ENCODE peak calls at places on chromosomes 11 and 22, in six cellular contexts. One of them, this sample, is unnamed.

GRCh38 chr11:69287968-69288882 is 5.7 kb upstream of the MYEOV start:
- DNase-seq in neural progenitor cell: no peak
- DNase-seq in fibroblast of lung: no peak
- DNase-seq in sigmoid colon: no peak
- DNase-seq in coronary artery: no peak
- DNase-seq in PC-9: peak; percentile 98
- DNase-seq in this sample: peak; percentile 98

GRCh38 chr11:84106560-84106959 is 820.4 kb upstream of the CCDC90B start:
- DNase-seq in neural progenitor cell: no peak
- DNase-seq in fibroblast of lung: no peak
- DNase-seq in sigmoid colon: no peak
- DNase-seq in coronary artery: no peak
- DNase-seq in PC-9: no peak
- DNase-seq in this sample: no peak

GRCh38 chr22:23038902-23039301 is 31.4 kb upstream of the GNAZ start:
- DNase-seq in neural progenitor cell: no peak
- DNase-seq in fibroblast of lung: no peak
- DNase-seq in sigmoid colon: no peak
- DNase-seq in coronary artery: no peak
- DNase-seq in PC-9: no peak
- DNase-seq in this sample: no peak

GRCh38 chr11:122172352-122173073 is 56.5 kb upstream of the BLID start:
- DNase-seq in neural progenitor cell: no peak
- DNase-seq in fibroblast of lung: peak; percentile 55
- DNase-seq in sigmoid colon: no peak
- DNase-seq in coronary artery: no peak
- DNase-seq in PC-9: no peak
- DNase-seq in this sample: no peak

GRCh38 chr11:113363406-113363805 is 24.2 kb upstream of the ANKK1 start:
- DNase-seq in neural progenitor cell: no peak
- DNase-seq in fibroblast of lung: no peak
- DNase-seq in sigmoid colon: no peak
- DNase-seq in coronary artery: no peak
- DNase-seq in PC-9: no peak
- DNase-seq in this sample: no peak

GRCh38 chr22:27718186-27719032 is 83.1 kb downstream of the MN1 start:
- DNase-seq in neural progenitor cell: no peak
- DNase-seq in fibroblast of lung: peak; percentile 86
- DNase-seq in sigmoid colon: peak; percentile 92
- DNase-seq in coronary artery: peak; percentile 92
- DNase-seq in PC-9: peak; percentile 87
- DNase-seq in this sample: peak; percentile 68

GRCh38 chr22:43257549-43257948 is 70.6 kb upstream of the TTLL12 start:
- DNase-seq in neural progenitor cell: no peak
- DNase-seq in fibroblast of lung: no peak
- DNase-seq in sigmoid colon: no peak
- DNase-seq in coronary artery: no peak
- DNase-seq in PC-9: no peak
- DNase-seq in this sample: no peak

GRCh38 chr11:78417888-78418583 is 416 bp upstream of the GAB2 start:
- DNase-seq in neural progenitor cell: peak; percentile 94
- DNase-seq in fibroblast of lung: peak; percentile 69
- DNase-seq in sigmoid colon: peak; percentile 89
- DNase-seq in coronary artery: peak; percentile 88
- DNase-seq in PC-9: peak; percentile 63
- DNase-seq in this sample: peak; percentile 98

GRCh38 chr11:57160665-57161064 is 21.1 kb upstream of the LRRC55 start:
- DNase-seq in neural progenitor cell: no peak
- DNase-seq in fibroblast of lung: no peak
- DNase-seq in sigmoid colon: no peak
- DNase-seq in coronary artery: no peak
- DNase-seq in PC-9: no peak
- DNase-seq in this sample: no peak

GRCh38 chr11:19370100-19370861 is 129.5 kb upstream of the E2F8 start:
- DNase-seq in neural progenitor cell: no peak
- DNase-seq in fibroblast of lung: peak; percentile 67
- DNase-seq in sigmoid colon: peak; percentile 86
- DNase-seq in coronary artery: peak; percentile 72
- DNase-seq in PC-9: peak; percentile 100
- DNase-seq in this sample: peak; percentile 64

GRCh38 chr22:25113316-25113721 is 86.3 kb upstream of the CRYBB3 start:
- DNase-seq in neural progenitor cell: no peak
- DNase-seq in fibroblast of lung: no peak
- DNase-seq in sigmoid colon: no peak
- DNase-seq in coronary artery: no peak
- DNase-seq in PC-9: no peak
- DNase-seq in this sample: no peak

GRCh38 chr22:41768420-41768819 is 32.1 kb upstream of the CCDC134 start:
- DNase-seq in neural progenitor cell: no peak
- DNase-seq in fibroblast of lung: no peak
- DNase-seq in sigmoid colon: no peak
- DNase-seq in coronary artery: no peak
- DNase-seq in PC-9: peak; percentile 92
- DNase-seq in this sample: no peak

GRCh38 chr11:111334495-111335123 is 36.3 kb downstream of the POU2AF3 start:
- DNase-seq in neural progenitor cell: no peak
- DNase-seq in fibroblast of lung: no peak
- DNase-seq in sigmoid colon: no peak
- DNase-seq in coronary artery: no peak
- DNase-seq in PC-9: peak; percentile 84
- DNase-seq in this sample: peak; percentile 95

GRCh38 chr11:69638941-69639681 is 1.8 kb upstream of the CCND1 start:
- DNase-seq in neural progenitor cell: peak; percentile 98
- DNase-seq in fibroblast of lung: peak; percentile 97
- DNase-seq in sigmoid colon: peak; percentile 91
- DNase-seq in coronary artery: peak; percentile 96
- DNase-seq in PC-9: peak; percentile 95
- DNase-seq in this sample: peak; percentile 99

GRCh38 chr11:101567086-101567485 is 16.7 kb downstream of the TRPC6 start:
- DNase-seq in neural progenitor cell: peak; percentile 69
- DNase-seq in fibroblast of lung: no peak
- DNase-seq in sigmoid colon: no peak
- DNase-seq in coronary artery: no peak
- DNase-seq in PC-9: no peak
- DNase-seq in this sample: no peak

GRCh38 chr11:101563166-101563565 is 20.6 kb downstream of the TRPC6 start:
- DNase-seq in neural progenitor cell: no peak
- DNase-seq in fibroblast of lung: no peak
- DNase-seq in sigmoid colon: no peak
- DNase-seq in coronary artery: no peak
- DNase-seq in PC-9: no peak
- DNase-seq in this sample: no peak

DNA sequence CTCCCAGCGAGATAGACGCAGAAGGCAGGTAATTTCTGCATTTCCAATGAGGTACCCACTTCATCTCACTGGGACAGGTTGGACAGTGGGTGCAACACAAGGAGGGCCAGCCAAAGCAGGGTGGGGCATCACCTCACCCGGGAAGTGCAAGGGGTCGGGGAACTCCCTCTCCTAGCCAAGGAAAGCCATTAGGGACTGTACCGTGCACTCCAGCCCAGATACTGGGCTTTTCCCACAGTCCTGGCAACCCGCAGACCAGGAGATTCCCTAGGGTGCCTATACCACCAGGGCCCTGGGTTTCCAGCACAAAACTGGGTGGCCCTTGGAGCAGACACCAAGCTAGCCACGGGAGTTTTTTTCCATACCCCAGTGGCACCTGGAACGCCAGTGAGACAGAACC is 17.2 kb downstream of the TRPC6 start:
- DNase-seq in neural progenitor cell: no peak
- DNase-seq in fibroblast of lung: no peak
- DNase-seq in sigmoid colon: no peak
- DNase-seq in coronary artery: no peak
- DNase-seq in PC-9: no peak
- DNase-seq in this sample: no peak
- H3K4me3 ChIP-seq in neural progenitor cell: no peak overlapping the region
- H3K4me3 ChIP-seq in fibroblast of lung: no peak overlapping the region
- H3K4me3 ChIP-seq in sigmoid colon: no peak overlapping the region
- H3K4me3 ChIP-seq in coronary artery: no peak overlapping the region
- H3K4me3 ChIP-seq in PC-9: no peak overlapping the region
- H3K4me3 ChIP-seq in this sample: no peak overlapping the region

GRCh38 chr11:33899383-33900037 is 7.6 kb upstream of the LMO2 start:
- DNase-seq in neural progenitor cell: peak; percentile 29
- DNase-seq in fibroblast of lung: peak; percentile 79
- DNase-seq in sigmoid colon: peak; percentile 92
- DNase-seq in coronary artery: peak; percentile 83
- DNase-seq in PC-9: no peak
- DNase-seq in this sample: no peak

GRCh38 chr11:33897761-33898403 is 6.0 kb upstream of the LMO2 start:
- DNase-seq in neural progenitor cell: no peak
- DNase-seq in fibroblast of lung: no peak
- DNase-seq in sigmoid colon: no peak
- DNase-seq in coronary artery: no peak
- DNase-seq in PC-9: no peak
- DNase-seq in this sample: no peak

GRCh38 chr11:33895752-33896137 is 3.9 kb upstream of the LMO2 start:
- DNase-seq in neural progenitor cell: peak; percentile 21
- DNase-seq in fibroblast of lung: no peak
- DNase-seq in sigmoid colon: no peak
- DNase-seq in coronary artery: no peak
- DNase-seq in PC-9: no peak
- DNase-seq in this sample: no peak

GRCh38 chr11:33900159-33900855 is 8.4 kb upstream of the LMO2 start:
- DNase-seq in neural progenitor cell: no peak
- DNase-seq in fibroblast of lung: no peak
- DNase-seq in sigmoid colon: no peak
- DNase-seq in coronary artery: no peak
- DNase-seq in PC-9: no peak
- DNase-seq in this sample: no peak

GRCh38 chr11:33898957-33899356 is 7.1 kb upstream of the LMO2 start:
- DNase-seq in neural progenitor cell: no peak
- DNase-seq in fibroblast of lung: no peak
- DNase-seq in sigmoid colon: no peak
- DNase-seq in coronary artery: no peak
- DNase-seq in PC-9: no peak
- DNase-seq in this sample: no peak
- H3K4me3 ChIP-seq in neural progenitor cell: no peak overlapping the region
- H3K4me3 ChIP-seq in fibroblast of lung: no peak overlapping the region
- H3K4me3 ChIP-seq in sigmoid colon: no peak overlapping the region
- H3K4me3 ChIP-seq in coronary artery: no peak overlapping the region
- H3K4me3 ChIP-seq in PC-9: no peak overlapping the region
- H3K4me3 ChIP-seq in this sample: no peak overlapping the region

GRCh38 chr11:77147668-77148321 is 19.7 kb downstream of the MYO7A start:
- DNase-seq in neural progenitor cell: peak; percentile 89
- DNase-seq in fibroblast of lung: peak; percentile 28
- DNase-seq in sigmoid colon: no peak
- DNase-seq in coronary artery: no peak
- DNase-seq in PC-9: no peak
- DNase-seq in this sample: no peak
- H3K4me3 ChIP-seq in neural progenitor cell: peak overlapping the region; percentile 36
- H3K4me3 ChIP-seq in fibroblast of lung: peak overlapping the region; percentile 28
- H3K4me3 ChIP-seq in sigmoid colon: peak overlapping the region; percentile 11
- H3K4me3 ChIP-seq in coronary artery: peak overlapping the region; percentile 43
- H3K4me3 ChIP-seq in PC-9: no peak overlapping the region
- H3K4me3 ChIP-seq in this sample: no peak overlapping the region

DNA sequence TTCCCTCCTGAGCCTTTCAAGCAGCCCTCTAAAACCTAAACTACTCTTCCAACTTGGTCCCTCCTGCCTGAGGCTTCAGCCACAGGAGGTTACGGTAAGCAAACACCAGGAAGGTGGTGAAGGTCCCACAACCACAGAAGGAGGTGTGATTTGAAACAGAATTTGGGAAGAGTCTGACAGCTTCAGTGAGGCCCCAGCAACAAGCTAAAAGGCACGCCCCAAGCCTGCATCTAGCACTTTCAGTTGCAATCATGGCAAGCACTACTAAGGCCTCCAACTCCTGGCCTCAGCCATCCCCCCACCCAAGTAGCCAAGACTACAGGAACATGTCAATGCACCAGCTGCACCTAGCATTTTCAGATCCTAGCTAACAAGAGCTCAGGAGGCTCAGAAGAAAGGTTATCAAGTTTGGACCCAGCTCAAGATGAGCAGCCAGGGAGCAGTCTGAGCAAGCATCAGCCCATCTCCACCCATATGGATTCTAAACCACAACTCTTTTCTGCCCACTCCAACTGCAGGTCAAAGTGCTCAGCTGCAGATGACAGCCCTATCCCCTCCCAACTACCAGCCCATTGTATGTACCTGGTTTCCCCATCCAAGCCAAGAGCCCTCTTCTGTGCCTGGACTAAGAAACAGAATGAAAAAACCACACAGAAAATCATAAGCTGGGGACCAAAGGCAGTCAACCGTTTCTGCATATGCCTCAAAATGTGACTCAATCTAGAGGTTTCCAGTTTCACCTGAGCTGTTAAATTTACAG is 10.4 kb upstream of the AHNAK start:
- DNase-seq in neural progenitor cell: no peak
- DNase-seq in fibroblast of lung: no peak
- DNase-seq in sigmoid colon: no peak
- DNase-seq in coronary artery: no peak
- DNase-seq in PC-9: peak; percentile 60
- DNase-seq in this sample: no peak
- H3K4me3 ChIP-seq in neural progenitor cell: no peak overlapping the region
- H3K4me3 ChIP-seq in fibroblast of lung: no peak overlapping the region
- H3K4me3 ChIP-seq in sigmoid colon: no peak overlapping the region
- H3K4me3 ChIP-seq in coronary artery: peak overlapping the region; percentile 61
- H3K4me3 ChIP-seq in PC-9: no peak overlapping the region
- H3K4me3 ChIP-seq in this sample: no peak overlapping the region

GRCh38 chr11:11844272-11844671 is 2.5 kb downstream of the USP47 start:
- DNase-seq in neural progenitor cell: no peak
- DNase-seq in fibroblast of lung: no peak
- DNase-seq in sigmoid colon: no peak
- DNase-seq in coronary artery: no peak
- DNase-seq in PC-9: no peak
- DNase-seq in this sample: no peak
- H3K4me3 ChIP-seq in neural progenitor cell: peak overlapping the region; percentile 79
- H3K4me3 ChIP-seq in fibroblast of lung: peak overlapping the region; percentile 77
- H3K4me3 ChIP-seq in sigmoid colon: peak overlapping the region; percentile 86
- H3K4me3 ChIP-seq in coronary artery: peak overlapping the region; percentile 97
- H3K4me3 ChIP-seq in PC-9: peak overlapping the region; percentile 93
- H3K4me3 ChIP-seq in this sample: no peak overlapping the region

GRCh38 chr22:30728829-30729228 is 34.2 kb downstream of the OSBP2 start:
- DNase-seq in neural progenitor cell: no peak
- DNase-seq in fibroblast of lung: no peak
- DNase-seq in sigmoid colon: no peak
- DNase-seq in coronary artery: no peak
- DNase-seq in PC-9: no peak
- DNase-seq in this sample: no peak
- H3K4me3 ChIP-seq in neural progenitor cell: no peak overlapping the region
- H3K4me3 ChIP-seq in fibroblast of lung: no peak overlapping the region
- H3K4me3 ChIP-seq in sigmoid colon: no peak overlapping the region
- H3K4me3 ChIP-seq in coronary artery: no peak overlapping the region
- H3K4me3 ChIP-seq in PC-9: no peak overlapping the region
- H3K4me3 ChIP-seq in this sample: no peak overlapping the region

GRCh38 chr22:29479417-29480261 is at the start of gene NEFH:
- DNase-seq in neural progenitor cell: peak; percentile 56
- DNase-seq in fibroblast of lung: no peak
- DNase-seq in sigmoid colon: no peak
- DNase-seq in coronary artery: no peak
- DNase-seq in PC-9: no peak
- DNase-seq in this sample: peak; percentile 12
- H3K4me3 ChIP-seq in neural progenitor cell: peak within 1 kb of the TSS; percentile 28
- H3K4me3 ChIP-seq in fibroblast of lung: peak within 1 kb of the TSS; percentile 49
- H3K4me3 ChIP-seq in sigmoid colon: no peak within 1 kb of the TSS
- H3K4me3 ChIP-seq in coronary artery: peak within 1 kb of the TSS; percentile 59
- H3K4me3 ChIP-seq in PC-9: peak within 1 kb of the TSS; percentile 50
- H3K4me3 ChIP-seq in this sample: no peak within 1 kb of the TSS

This sample was measured in Caco-2.